ENCODE peak calls at places on chromosomes 13 and 19, in seven cellular contexts. N, K, C, L, P, H and U are unnamed samples.

GRCh38 chr19:33797821-33798633 is 1.4 kb downstream of the KCTD15 start:
- DNase-seq in N (no peak), K (peak), C (no peak), L (no peak), P (peak), H (peak), U (peak)

GRCh38 chr19:18309525-18310064 is 13.3 kb downstream of the LSM4 start:
- DNase-seq in N (no peak), K (no peak), C (no peak), L (no peak), P (no peak), H (no peak), U (no peak)

GRCh38 chr19:45485301-45486077 is 11.4 kb downstream of the RTN2 start:
- DNase-seq in N (peak), K (peak), C (peak), L (peak), P (peak), H (peak), U (peak)

GRCh38 chr19:33470040-33470330 is 51.6 kb downstream of the PEPD start:
- DNase-seq in N (no peak), K (no peak), C (no peak), L (no peak), P (no peak), H (no peak), U (no peak)

GRCh38 chr13:89029062-89029461 is 1357.9 kb downstream of the SLITRK5 start:
- DNase-seq in N (no peak), K (no peak), C (no peak), L (no peak), P (no peak), H (no peak), U (no peak)

GRCh38 chr19:21128901-21129698 is 12.7 kb upstream of the ZNF431 start:
- DNase-seq in N (no peak), K (no peak), C (no peak), L (no peak), P (no peak), H (no peak), U (no peak)

GRCh38 chr19:49809155-49809986 is 3.7 kb downstream of the FUZ start:
- DNase-seq in N (peak), K (no peak), C (no peak), L (peak), P (peak), H (peak), U (no peak)

GRCh38 chr13:97538193-97538592 is 104.2 kb downstream of the RAP2A start:
- DNase-seq in N (no peak), K (no peak), C (no peak), L (no peak), P (no peak), H (no peak), U (no peak)

GRCh38 chr19:44202470-44202869 is 9.9 kb upstream of the ZNF227 start:
- DNase-seq in N (no peak), K (no peak), C (peak), L (no peak), P (no peak), H (no peak), U (no peak)

GRCh38 chr13:72258340-72258981 is 391.5 kb upstream of the DACH1 start:
- DNase-seq in N (no peak), K (no peak), C (no peak), L (no peak), P (peak), H (peak), U (peak)

GRCh38 chr13:72004975-72005374 is 138.0 kb upstream of the DACH1 start:
- DNase-seq in N (no peak), K (no peak), C (peak), L (no peak), P (peak), H (no peak), U (no peak)

GRCh38 chr13:43020794-43021193 is 2.6 kb upstream of the DNAJC15 start:
- DNase-seq in N (no peak), K (no peak), C (no peak), L (no peak), P (no peak), H (no peak), U (no peak)

GRCh38 chr13:112249644-112250610 is 126.2 kb upstream of the SPACA7 start:
- DNase-seq in N (no peak), K (no peak), C (no peak), L (no peak), P (no peak), H (no peak), U (no peak)

GRCh38 chr19:29841559-29842367 is 30.0 kb downstream of the CCNE1 start:
- DNase-seq in N (no peak), K (no peak), C (no peak), L (no peak), P (peak), H (no peak), U (peak)

GRCh38 chr19:48321372-48321621 is 4.1 kb upstream of the EMP3 start:
- DNase-seq in N (peak), K (peak), C (peak), L (peak), P (peak), H (peak), U (no peak)

GRCh38 chr13:102295316-102296048 is 106.4 kb downstream of the FGF14 start:
- DNase-seq in N (no peak), K (no peak), C (peak), L (no peak), P (no peak), H (no peak), U (no peak)

GRCh38 chr13:110448230-110448629 is 113.3 kb downstream of the RAB20 start:
- DNase-seq in N (no peak), K (no peak), C (no peak), L (no peak), P (no peak), H (no peak), U (no peak)

GRCh38 chr19:46693760-46694159 is 23.2 kb downstream of the PRKD2 start:
- DNase-seq in N (no peak), K (no peak), C (no peak), L (no peak), P (no peak), H (no peak), U (no peak)

GRCh38 chr19:11322269-11323024 is 17.0 kb downstream of the RAB3D start:
- DNase-seq in N (no peak), K (peak), C (no peak), L (no peak), P (no peak), H (no peak), U (no peak)

GRCh38 chr19:6417713-6418561 is 6.7 kb downstream of the KHSRP start:
- DNase-seq in N (no peak), K (no peak), C (no peak), L (no peak), P (peak), H (peak), U (peak)

GRCh38 chr19:49558591-49558990 is 21.8 kb downstream of the NOSIP start:
- DNase-seq in N (no peak), K (no peak), C (no peak), L (peak), P (no peak), H (no peak), U (no peak)

GRCh38 chr13:50951366-50951765 is 41.8 kb downstream of the RNASEH2B start:
- DNase-seq in N (no peak), K (no peak), C (peak), L (no peak), P (no peak), H (no peak), U (no peak)

GRCh38 chr13:84609716-84610115 is 727.4 kb upstream of the SLITRK1 start:
- DNase-seq in N (no peak), K (no peak), C (no peak), L (no peak), P (no peak), H (no peak), U (no peak)

GRCh38 chr19:35545855-35546381 is 492 bp downstream of the TMEM147 start:
- DNase-seq in N (peak), K (peak), C (no peak), L (peak), P (peak), H (peak), U (peak)

GRCh38 chr13:21364357-21364756 is 94.7 kb downstream of the ZDHHC20 start:
- DNase-seq in N (no peak), K (no peak), C (no peak), L (no peak), P (no peak), H (no peak), U (no peak)

GRCh38 chr13:60018536-60018935 is 145.2 kb downstream of the DIAPH3 start:
- DNase-seq in N (no peak), K (no peak), C (no peak), L (no peak), P (no peak), H (no peak), U (no peak)

GRCh38 chr19:18587561-18587960 is 1.0 kb upstream of the REX1BD start:
- DNase-seq in N (no peak), K (no peak), C (no peak), L (no peak), P (no peak), H (no peak), U (no peak)

GRCh38 chr19:43623889-43624670 is 4.7 kb upstream of the ZNF428 start:
- DNase-seq in N (no peak), K (no peak), C (no peak), L (no peak), P (peak), H (peak), U (peak)

GRCh38 chr13:46531953-46532352 is 21.0 kb upstream of the LRCH1 start:
- DNase-seq in N (no peak), K (no peak), C (no peak), L (no peak), P (no peak), H (no peak), U (no peak)

GRCh38 chr13:67015976-67016600 is 214.0 kb downstream of the PCDH9 start:
- DNase-seq in N (no peak), K (no peak), C (no peak), L (no peak), P (no peak), H (no peak), U (no peak)

GRCh38 chr13:113275387-113275786 is 21.7 kb upstream of the LAMP1 start:
- DNase-seq in N (no peak), K (peak), C (peak), L (peak), P (peak), H (peak), U (peak)

GRCh38 chr19:16258440-16258903 is 60.8 kb downstream of the AP1M1 start:
- DNase-seq in N (no peak), K (peak), C (no peak), L (no peak), P (no peak), H (no peak), U (no peak)